ENCODE peak calls at places on chromosomes 12 and 14, in nine cellular contexts. C is lower leg skin, A is heart left ventricle, Q is HL-60, E is progenitor cell of endocrine pancreas, I is neural crest cell, U is foreskin keratinocyte, B is Peyer's patch, X is neural progenitor cell. D is an unnamed sample.

GRCh38 chr12:117837737-117838050 is 131.1 kb downstream of the KSR2 start:
- DNase-seq in E (no peak), B (no peak), C (no peak), X (no peak), U (no peak), Q (no peak), A (no peak), I (no peak), D (no peak)

GRCh38 chr14:104249706-104250105 is 111.3 kb downstream of the KIF26A start:
- DNase-seq in C (no peak), I (no peak), U (no peak), X (no peak), B (peak), A (no peak), Q (no peak), E (no peak), D (no peak)

GRCh38 chr14:53842938-53843337 is 113.7 kb downstream of the BMP4 start:
- DNase-seq in B (no peak), A (no peak), E (no peak), U (no peak), X (no peak), I (no peak), C (no peak), Q (no peak), D (no peak)

GRCh38 chr12:114913871-114914801 is 230.2 kb upstream of the TBX3 start:
- DNase-seq in Q (no peak), I (no peak), B (peak), C (no peak), A (no peak), U (peak), X (peak), E (no peak), D (peak)

GRCh38 chr12:101929365-101930041 is 52.1 kb downstream of the DRAM1 start:
- DNase-seq in Q (no peak), B (no peak), X (no peak), A (no peak), I (no peak), C (no peak), U (no peak), E (no peak), D (no peak)

GRCh38 chr12:14768823-14769405 is 34.4 kb downstream of the WBP11 start:
- DNase-seq in I (no peak), X (peak), C (no peak), Q (no peak), B (peak), E (no peak), A (no peak), U (peak), D (no peak)

GRCh38 chr14:36835145-36835544 is 173.5 kb downstream of the PAX9 start:
- DNase-seq in I (no peak), U (no peak), X (peak), A (no peak), E (no peak), C (no peak), B (no peak), Q (no peak), D (no peak)

GRCh38 chr12:5437657-5438056 is 5.7 kb downstream of the NTF3 start:
- DNase-seq in Q (no peak), A (no peak), X (no peak), I (no peak), E (no peak), U (no peak), C (no peak), B (no peak), D (no peak)

GRCh38 chr12:87603727-87604126 is 425.5 kb downstream of the C12orf50 start:
- DNase-seq in A (no peak), X (no peak), I (no peak), C (no peak), E (no peak), B (no peak), Q (no peak), U (peak), D (no peak)

GRCh38 chr14:76710093-76711010 is 50.9 kb upstream of the VASH1 start:
- DNase-seq in I (peak), B (peak), A (peak), U (no peak), E (no peak), Q (no peak), C (no peak), X (peak), D (peak)

GRCh38 chr14:92473947-92474535 is 39.5 kb upstream of the RIN3 start:
- DNase-seq in Q (no peak), X (no peak), U (peak), B (no peak), C (no peak), I (no peak), E (no peak), A (no peak), D (no peak)

GRCh38 chr12:110287986-110288385 is 6.9 kb downstream of the ATP2A2 start:
- DNase-seq in E (no peak), A (no peak), Q (no peak), X (no peak), C (no peak), B (no peak), U (peak), I (no peak), D (no peak)

GRCh38 chr14:102593841-102594170 is 1.4 kb downstream of the RCOR1 start:
- DNase-seq in U (no peak), E (no peak), C (no peak), B (no peak), A (no peak), Q (no peak), X (no peak), I (no peak), D (no peak)

GRCh38 chr12:31238764-31239387 is 87.1 kb downstream of the SINHCAF start:
- DNase-seq in E (peak), A (peak), B (peak), X (peak), U (peak), I (peak), Q (peak), C (peak), D (peak)

GRCh38 chr14:99587463-99588278 is 16.3 kb downstream of the CCDC85C start:
- DNase-seq in U (no peak), A (no peak), E (no peak), C (no peak), B (no peak), X (no peak), Q (no peak), I (no peak), D (no peak)

GRCh38 chr12:116236986-116237385 is 40.5 kb downstream of the MED13L start:
- DNase-seq in I (no peak), Q (no peak), A (no peak), X (peak), C (no peak), E (no peak), B (no peak), U (no peak), D (no peak)

GRCh38 chr12:62347922-62348650 is 87.9 kb downstream of the USP15 start:
- DNase-seq in I (no peak), A (no peak), B (no peak), U (no peak), X (no peak), Q (no peak), E (no peak), C (no peak), D (no peak)

GRCh38 chr12:65335021-65335714 is 56.7 kb downstream of the MSRB3 start:
- DNase-seq in U (peak), E (no peak), C (no peak), X (no peak), Q (peak), A (peak), B (no peak), I (no peak), D (no peak)

GRCh38 chr12:69600804-69601203 is 9.9 kb downstream of the LRRC10 start:
- DNase-seq in B (no peak), U (no peak), E (no peak), X (no peak), I (no peak), C (no peak), Q (no peak), A (no peak), D (no peak)

GRCh38 chr12:69598174-69598753 is 12.4 kb downstream of the LRRC10 start:
- DNase-seq in I (no peak), A (no peak), B (no peak), X (no peak), U (no peak), C (no peak), Q (no peak), E (no peak), D (no peak)

GRCh38 chr12:69595689-69596088 is 10.4 kb downstream of the CCT2 start:
- DNase-seq in C (no peak), Q (no peak), E (no peak), U (no peak), B (no peak), A (no peak), I (no peak), X (no peak), D (no peak)
- TF ChIP-seq CTCF in C (no peak), Q (no peak), E (no peak), U (no peak), B (no peak), A (no peak), I (no peak), X (no peak), D (no peak)

GRCh38 chr12:12008931-12009611 is 61.7 kb upstream of the BCL2L14 start:
- DNase-seq in Q (peak), I (no peak), C (no peak), B (peak), E (no peak), A (no peak), U (peak), X (peak), D (peak)
- TF ChIP-seq CTCF in Q (no peak), I (no peak), C (no peak), B (no peak), E (no peak), A (peak), U (peak), X (peak), D (no peak)

DNA sequence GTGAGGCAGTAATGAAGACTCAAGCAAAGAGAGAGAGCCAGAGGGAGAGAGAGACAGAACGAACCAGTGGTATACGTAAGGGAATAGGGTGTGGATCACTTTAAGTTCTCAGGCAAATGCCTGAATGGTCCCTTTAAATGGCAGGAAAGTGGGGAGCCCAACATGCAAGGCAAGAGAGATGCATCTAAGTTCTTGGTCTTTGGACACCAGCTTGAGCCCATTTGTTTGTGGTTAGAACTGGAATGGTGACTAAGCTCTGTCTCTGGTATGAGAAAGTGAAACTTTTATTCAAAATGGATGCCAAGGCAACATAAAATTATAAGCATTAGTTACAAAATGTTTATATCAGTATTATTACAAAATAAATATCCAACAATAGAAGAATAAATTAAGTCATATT is 192.2 kb upstream of the ALG10 start:
- DNase-seq in B (no peak), C (no peak), I (no peak), X (no peak), U (no peak), A (no peak), Q (no peak), E (no peak), D (no peak)
- TF ChIP-seq CTCF in B (no peak), C (no peak), I (no peak), X (no peak), U (no peak), A (no peak), Q (no peak), E (no peak), D (no peak)

GRCh38 chr12:83827860-83828259 is 1084.7 kb downstream of the SLC6A15 start:
- DNase-seq in B (no peak), U (no peak), Q (no peak), I (no peak), C (no peak), X (peak), E (no peak), A (no peak), D (peak)
- TF ChIP-seq CTCF in B (no peak), U (peak), Q (no peak), I (peak), C (no peak), X (peak), E (no peak), A (no peak), D (no peak)

GRCh38 chr12:26274441-26275312 is 79.3 kb downstream of the SSPN start:
- DNase-seq in B (peak), E (no peak), C (peak), A (peak), X (peak), I (no peak), Q (peak), U (peak), D (no peak)
- TF ChIP-seq CTCF in B (no peak), E (no peak), C (no peak), A (no peak), X (no peak), I (no peak), Q (peak), U (peak), D (no peak)

DNA sequence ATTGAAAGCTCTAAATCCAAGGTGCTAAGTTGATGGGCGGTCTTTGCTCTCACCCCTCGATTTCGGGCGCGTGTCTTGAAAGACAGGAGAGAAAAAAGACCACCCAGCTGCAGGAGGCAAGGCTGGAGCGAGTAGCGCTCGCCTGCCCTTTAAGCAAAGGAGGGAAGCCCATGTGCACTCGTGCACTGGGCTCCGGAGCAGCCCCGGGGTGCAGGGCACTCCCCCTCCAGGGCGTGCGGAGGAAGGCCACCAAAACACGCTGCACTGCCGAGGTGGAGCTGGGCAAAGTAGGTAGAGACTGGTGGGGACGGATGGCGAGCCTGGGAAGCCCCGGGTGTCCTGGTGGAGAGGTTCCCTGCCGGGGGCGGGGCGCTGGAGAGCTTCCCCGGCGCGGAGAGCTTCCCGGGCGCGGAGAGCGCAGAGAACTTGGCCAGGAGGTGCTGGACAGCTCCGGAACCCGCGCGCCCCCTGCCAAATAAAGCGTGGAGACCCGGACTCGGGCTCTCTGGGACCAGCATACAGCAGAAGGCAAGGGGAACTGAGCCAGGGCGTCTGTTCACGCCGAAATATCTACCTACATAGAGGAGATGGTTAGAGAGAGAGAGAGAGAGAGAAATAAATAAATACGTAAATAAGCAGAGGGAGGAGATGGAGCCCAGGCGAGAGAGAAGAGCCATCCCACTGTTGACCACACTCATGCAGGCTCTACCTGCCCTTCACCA is 600 bp upstream of the NELL2 start:
- DNase-seq in E (peak), I (peak), B (no peak), X (peak), A (no peak), C (no peak), U (peak), Q (no peak), D (peak)
- TF ChIP-seq CTCF in E (peak), I (peak), B (no peak), X (peak), A (no peak), C (no peak), U (no peak), Q (no peak), D (no peak)

GRCh38 chr12:76878045-76878898 is 547 bp downstream of the CSRP2 start:
- DNase-seq in U (peak), Q (no peak), E (peak), C (no peak), A (peak), X (peak), B (no peak), I (peak), D (peak)
- TF ChIP-seq CTCF in U (peak), Q (no peak), E (peak), C (no peak), A (no peak), X (peak), B (no peak), I (peak), D (peak)

GRCh38 chr14:47040490-47040889 is 388.9 kb upstream of the RPL10L start:
- DNase-seq in E (no peak), X (peak), Q (no peak), B (no peak), I (no peak), A (no peak), C (no peak), U (peak), D (peak)
- TF ChIP-seq CTCF in E (peak), X (peak), Q (no peak), B (no peak), I (peak), A (no peak), C (no peak), U (peak), D (peak)

GRCh38 chr14:96683575-96684289 is 113.5 kb upstream of the VRK1 start:
- DNase-seq in X (no peak), Q (no peak), I (no peak), A (no peak), C (no peak), E (no peak), B (no peak), U (no peak), D (no peak)
- TF ChIP-seq CTCF in X (no peak), Q (no peak), I (no peak), A (no peak), C (no peak), E (no peak), B (no peak), U (no peak), D (no peak)

DNA sequence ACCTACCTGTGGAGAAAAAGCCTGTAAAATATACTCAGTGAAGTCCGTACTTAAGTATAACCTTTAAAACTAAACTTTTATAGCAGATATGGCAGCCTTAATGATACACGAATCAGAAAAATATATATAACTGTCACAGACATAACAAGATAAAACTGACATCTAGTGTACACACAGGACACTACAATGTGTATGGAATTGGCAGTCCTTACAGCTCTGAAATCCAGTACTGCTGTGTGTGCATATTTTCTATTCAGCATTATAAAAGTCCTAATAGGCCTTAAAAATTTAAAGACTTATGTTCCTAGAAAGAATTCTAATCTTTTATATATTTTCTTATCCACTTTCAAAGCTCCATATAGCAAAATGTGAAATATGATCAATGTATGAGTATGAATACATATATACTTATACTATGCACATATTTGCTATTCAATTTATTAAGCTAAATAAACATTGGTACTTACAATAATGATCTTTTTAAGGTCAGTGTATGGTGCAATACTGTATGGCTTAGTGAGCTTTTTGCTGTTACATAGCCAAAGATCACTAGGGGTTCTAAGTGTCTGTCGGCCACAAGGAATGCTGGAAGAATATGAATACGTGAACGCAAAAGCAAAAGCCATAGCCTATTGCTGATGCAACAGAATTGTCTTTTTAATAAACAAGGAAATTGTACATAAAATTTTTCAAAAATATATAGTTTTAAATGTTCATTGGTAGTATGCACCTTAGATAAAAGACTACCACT is 69.2 kb downstream of the C2CD5 start:
- DNase-seq in B (no peak), Q (no peak), E (no peak), I (no peak), U (no peak), X (no peak), A (no peak), C (no peak), D (no peak)
- TF ChIP-seq CTCF in B (no peak), Q (no peak), E (no peak), I (no peak), U (no peak), X (no peak), A (no peak), C (no peak), D (no peak)

D was measured in nephron progenitor cell.